ENCODE peak calls at places on chromosomes 1 and 21, in four cellular contexts. J is mucosa of descending colon, R is cardiac muscle cell, B is right lobe of liver. E is an unnamed sample.

GRCh38 chr1:222912730-222913129 is 97.9 kb downstream of the DISP1 start:
- DNase-seq in J (no peak), B (no peak), R (no peak), E (no peak)

GRCh38 chr1:1763657-1764621 is 14.3 kb downstream of the NADK start:
- DNase-seq in R (peak; percentile 66), J (no peak), B (peak; percentile 95), E (peak; percentile 94)

GRCh38 chr21:33451634-33452071 is 28.1 kb downstream of the TMEM50B start:
- DNase-seq in R (no peak), J (no peak), B (peak; percentile 8), E (no peak)

GRCh38 chr1:159647616-159648015 is 60.0 kb downstream of the APCS start:
- DNase-seq in R (no peak), B (no peak), J (no peak), E (no peak)

GRCh38 chr1:226709942-226710341 is 29.1 kb downstream of the ITPKB start:
- DNase-seq in B (no peak), R (no peak), J (no peak), E (no peak)

GRCh38 chr1:11207898-11208611 is 18.9 kb downstream of the ANGPTL7 start:
- DNase-seq in B (no peak), J (no peak), R (peak; percentile 8), E (no peak)

GRCh38 chr21:17745086-17745485 is 74.1 kb downstream of the C21orf91 start:
- DNase-seq in R (no peak), J (no peak), B (no peak), E (no peak)

GRCh38 chr1:151340870-151341754 is 5.9 kb downstream of the RFX5 start:
- DNase-seq in B (no peak), J (peak; percentile 65), R (peak; percentile 89), E (no peak)

GRCh38 chr1:17574502-17574901 is 35.0 kb downstream of the ARHGEF10L start:
- DNase-seq in R (no peak), B (no peak), J (peak; percentile 57), E (no peak)

GRCh38 chr21:45737485-45738166 is 94.1 kb downstream of the PCBP3 start:
- DNase-seq in B (no peak), R (no peak), J (no peak), E (no peak)

GRCh38 chr1:226223157-226223785 is at the start of gene MIXL1:
- DNase-seq in J (peak; percentile 5), R (peak; percentile 21), B (no peak), E (no peak)

GRCh38 chr21:18832950-18833349 is 429.4 kb upstream of the TMPRSS15 start:
- DNase-seq in B (no peak), R (peak; percentile 68), J (no peak), E (no peak)

GRCh38 chr1:32953495-32953894 is 11.1 kb downstream of the RNF19B start:
- DNase-seq in J (no peak), R (no peak), B (no peak), E (no peak)

GRCh38 chr1:36306210-36306901 is at the start of gene SH3D21:
- DNase-seq in R (peak; percentile 33), J (peak; percentile 81), B (peak; percentile 71), E (peak; percentile 90)

GRCh38 chr1:62384276-62385005 is 52.4 kb upstream of the USP1 start:
- DNase-seq in J (no peak), R (peak; percentile 96), B (peak; percentile 54), E (no peak)

GRCh38 chr1:214567481-214567980 is 16.1 kb upstream of the PTPN14 start:
- DNase-seq in B (no peak), J (no peak), R (no peak), E (no peak)

GRCh38 chr1:221667504-221667903 is 74.4 kb downstream of the DUSP10 start:
- DNase-seq in B (no peak), R (peak; percentile 72), J (no peak), E (no peak)

GRCh38 chr1:1308756-1309524 is 543 bp downstream of the PUSL1 start:
- DNase-seq in J (peak; percentile 68), B (no peak), R (no peak), E (no peak)

GRCh38 chr1:237562247-237562823 is 328.4 kb downstream of the ZP4 start:
- DNase-seq in B (no peak), R (peak; percentile 80), J (peak; percentile 11), E (no peak)

GRCh38 chr1:53430256-53430655 is 28.9 kb upstream of the DMRTB1 start:
- DNase-seq in J (no peak), R (no peak), B (no peak), E (no peak)

GRCh38 chr1:234833646-234834045 is 223.7 kb upstream of the IRF2BP2 start:
- DNase-seq in B (no peak), R (no peak), J (no peak), E (no peak)

DNA sequence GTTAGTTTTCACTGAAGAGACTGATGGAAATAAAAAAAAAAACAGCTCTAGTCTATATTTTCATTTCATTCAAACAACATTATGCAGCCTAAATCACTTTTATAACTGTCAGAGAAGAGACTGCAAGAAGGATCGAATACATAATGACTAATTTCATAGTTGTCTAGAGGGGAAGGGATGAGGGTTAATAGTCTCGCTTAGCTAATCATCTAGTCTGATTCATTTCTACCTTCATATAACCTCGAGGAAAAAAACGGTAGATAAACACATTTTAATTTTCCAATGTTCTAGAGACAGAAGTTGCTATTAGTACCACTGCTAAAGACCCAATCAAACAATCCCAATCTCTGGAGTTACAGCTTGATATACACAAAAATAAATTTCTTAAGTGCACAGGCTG is 3.5 kb downstream of the FUBP1 start:
- DNase-seq in B (no peak), J (no peak), R (no peak), E (no peak)
- H3K36me3 ChIP-seq in B (no peaks in the 10 kb centered on the region), J (no peaks in the 10 kb centered on the region), R (peaks cover 6% of the 10 kb centered on the region), E (no peaks in the 10 kb centered on the region)

GRCh38 chr21:15026370-15026769 is 38.4 kb downstream of the NRIP1 start:
- DNase-seq in R (no peak), J (no peak), B (no peak), E (no peak)

GRCh38 chr21:15027056-15027455 is 37.7 kb downstream of the NRIP1 start:
- DNase-seq in R (no peak), B (no peak), J (no peak), E (no peak)

GRCh38 chr21:15022608-15023261 is 42.1 kb downstream of the NRIP1 start:
- DNase-seq in R (no peak), B (no peak), J (no peak), E (no peak)

GRCh38 chr21:15020797-15021196 is 44.0 kb downstream of the NRIP1 start:
- DNase-seq in B (no peak), R (no peak), J (no peak), E (no peak)

DNA sequence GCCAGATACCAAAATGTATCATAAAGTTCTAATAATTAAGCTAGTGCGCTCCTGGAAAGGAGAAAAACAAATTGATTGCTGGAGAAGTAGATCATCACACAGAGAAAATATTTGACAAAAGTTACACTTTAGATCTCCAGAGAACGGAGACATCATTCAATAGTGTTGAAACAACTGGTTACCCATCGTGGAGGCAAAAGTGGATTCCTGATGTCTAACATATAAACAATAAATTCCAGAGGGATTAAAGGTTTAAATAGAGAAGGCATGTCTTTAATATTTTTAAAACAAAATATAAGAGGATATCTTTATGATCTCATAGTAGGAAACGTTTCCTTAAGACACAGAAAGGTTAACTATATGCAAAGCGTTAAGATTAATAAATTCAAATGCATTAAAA is 41.0 kb downstream of the NRIP1 start:
- DNase-seq in R (no peak), J (no peak), B (no peak), E (no peak)
- H3K36me3 ChIP-seq in R (no peaks in the 10 kb centered on the region), J (no peaks in the 10 kb centered on the region), B (no peaks in the 10 kb centered on the region), E (no peaks in the 10 kb centered on the region)

GRCh38 chr1:201142854-201143725 is 11.2 kb downstream of the TMEM9 start:
- DNase-seq in R (no peak), B (no peak), J (no peak), E (no peak)
- H3K36me3 ChIP-seq in R (peaks cover 47% of the 10 kb centered on the region), B (peaks cover 16% of the 10 kb centered on the region), J (no peaks in the 10 kb centered on the region), E (peaks cover 99% of the 10 kb centered on the region)

DNA sequence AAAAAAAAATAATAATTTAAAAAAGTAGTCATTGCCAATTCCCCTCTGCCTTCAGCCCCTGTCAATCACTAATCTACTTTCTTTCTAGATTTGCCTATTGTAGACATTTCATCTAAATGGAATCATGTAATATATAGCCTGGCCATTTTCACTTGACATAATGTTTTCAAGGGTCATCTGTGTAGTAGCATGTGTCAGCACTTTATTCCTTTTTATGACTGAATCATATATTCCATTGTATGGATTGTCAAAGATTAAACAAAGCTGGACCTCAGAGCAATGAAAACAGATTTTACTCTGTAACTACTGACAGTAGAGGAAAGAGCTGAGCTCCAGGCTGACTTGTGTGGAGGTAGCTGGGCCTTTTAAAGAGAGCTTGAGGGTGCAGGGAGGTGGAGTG is 15.9 kb downstream of the VPS13D start:
- DNase-seq in B (no peak), J (no peak), R (no peak), E (no peak)
- H3K36me3 ChIP-seq in B (peaks cover 49% of the 10 kb centered on the region), J (no peaks in the 10 kb centered on the region), R (peaks cover 16% of the 10 kb centered on the region), E (peaks cover 100% of the 10 kb centered on the region)

GRCh38 chr1:180462099-180462498 is 40.3 kb downstream of the ACBD6 start:
- DNase-seq in R (peak; percentile 3), B (no peak), J (no peak), E (no peak)
- H3K36me3 ChIP-seq in R (no peaks in the 10 kb centered on the region), B (no peaks in the 10 kb centered on the region), J (no peaks in the 10 kb centered on the region), E (no peaks in the 10 kb centered on the region)

GRCh38 chr1:202134645-202135172 is 9.8 kb downstream of the ARL8A start:
- DNase-seq in J (no peak), R (no peak), B (peak; percentile 81), E (no peak)

GRCh38 chr1:202133521-202133920 is 10.8 kb downstream of the GPR37L1 start:
- DNase-seq in B (no peak), R (no peak), J (no peak), E (no peak)

GRCh38 chr1:202133016-202133415 is 10.3 kb downstream of the GPR37L1 start:
- DNase-seq in R (no peak), J (no peak), B (no peak), E (no peak)

GRCh38 chr1:202135221-202135721 is 9.3 kb downstream of the ARL8A start:
- DNase-seq in J (peak; percentile 54), B (no peak), R (peak; percentile 75), E (no peak)

GRCh38 chr1:202133989-202134388 is 10.5 kb downstream of the ARL8A start:
- DNase-seq in R (no peak), J (no peak), B (no peak), E (no peak)
- H3K36me3 ChIP-seq in R (peaks cover 8% of the 10 kb centered on the region), J (no peaks in the 10 kb centered on the region), B (peaks cover 27% of the 10 kb centered on the region), E (peaks cover 52% of the 10 kb centered on the region)

GRCh38 chr1:31576743-31577455 is 584 bp downstream of the TINAGL1 start:
- DNase-seq in J (no peak), B (no peak), R (no peak), E (no peak)
- H3K36me3 ChIP-seq in J (no peaks in the 10 kb centered on the region), B (no peaks in the 10 kb centered on the region), R (no peaks in the 10 kb centered on the region), E (no peaks in the 10 kb centered on the region)

E was measured in spleen.